ENCODE peak calls at places on chromosomes 7 and 10, in four cellular contexts. H is nephron progenitor cell, B is HFFc6, X is HepG2. V is an unnamed sample.

GRCh38 chr10:80487422-80487785 is 33.3 kb downstream of the TSPAN14 start:
- DNase-seq in B (no peak), H (no peak), X (no peak), V (no peak)

GRCh38 chr10:74213571-74214162 is 62.6 kb downstream of the ADK start:
- DNase-seq in B (peak; percentile 26), X (peak; percentile 48), H (no peak), V (peak; percentile 63)

GRCh38 chr7:17646181-17646956 is 293.9 kb downstream of the SNX13 start:
- DNase-seq in X (no peak), B (peak; percentile 24), H (no peak), V (peak; percentile 26)

GRCh38 chr10:51074238-51075028 is at the start of gene PRKG1:
- DNase-seq in X (peak; percentile 5), H (peak; percentile 86), B (peak; percentile 82), V (peak; percentile 45)

GRCh38 chr7:133051066-133051465 is 30.8 kb downstream of the CHCHD3 start:
- DNase-seq in H (no peak), B (no peak), X (no peak), V (no peak)

GRCh38 chr7:44385384-44386138 is 60.2 kb upstream of the CAMK2B start:
- DNase-seq in H (no peak), B (no peak), X (no peak), V (no peak)

GRCh38 chr7:66276363-66276762 is 71.2 kb downstream of the TPST1 start:
- DNase-seq in X (no peak), H (no peak), B (no peak), V (no peak)

GRCh38 chr7:122199171-122199570 is 55.1 kb upstream of the AASS start:
- DNase-seq in B (peak; percentile 22), H (no peak), X (no peak), V (no peak)

GRCh38 chr10:98172073-98172472 is 37.6 kb downstream of the R3HCC1L start:
- DNase-seq in H (no peak), X (no peak), B (no peak), V (no peak)

GRCh38 chr10:98168766-98169165 is 34.3 kb downstream of the R3HCC1L start:
- DNase-seq in H (no peak), B (no peak), X (no peak), V (no peak)

GRCh38 chr10:98172495-98172894 is 38.0 kb downstream of the R3HCC1L start:
- DNase-seq in B (no peak), X (no peak), H (no peak), V (no peak)

GRCh38 chr10:98169379-98169778 is 34.9 kb downstream of the R3HCC1L start:
- DNase-seq in B (no peak), H (no peak), X (no peak), V (no peak)

DNA sequence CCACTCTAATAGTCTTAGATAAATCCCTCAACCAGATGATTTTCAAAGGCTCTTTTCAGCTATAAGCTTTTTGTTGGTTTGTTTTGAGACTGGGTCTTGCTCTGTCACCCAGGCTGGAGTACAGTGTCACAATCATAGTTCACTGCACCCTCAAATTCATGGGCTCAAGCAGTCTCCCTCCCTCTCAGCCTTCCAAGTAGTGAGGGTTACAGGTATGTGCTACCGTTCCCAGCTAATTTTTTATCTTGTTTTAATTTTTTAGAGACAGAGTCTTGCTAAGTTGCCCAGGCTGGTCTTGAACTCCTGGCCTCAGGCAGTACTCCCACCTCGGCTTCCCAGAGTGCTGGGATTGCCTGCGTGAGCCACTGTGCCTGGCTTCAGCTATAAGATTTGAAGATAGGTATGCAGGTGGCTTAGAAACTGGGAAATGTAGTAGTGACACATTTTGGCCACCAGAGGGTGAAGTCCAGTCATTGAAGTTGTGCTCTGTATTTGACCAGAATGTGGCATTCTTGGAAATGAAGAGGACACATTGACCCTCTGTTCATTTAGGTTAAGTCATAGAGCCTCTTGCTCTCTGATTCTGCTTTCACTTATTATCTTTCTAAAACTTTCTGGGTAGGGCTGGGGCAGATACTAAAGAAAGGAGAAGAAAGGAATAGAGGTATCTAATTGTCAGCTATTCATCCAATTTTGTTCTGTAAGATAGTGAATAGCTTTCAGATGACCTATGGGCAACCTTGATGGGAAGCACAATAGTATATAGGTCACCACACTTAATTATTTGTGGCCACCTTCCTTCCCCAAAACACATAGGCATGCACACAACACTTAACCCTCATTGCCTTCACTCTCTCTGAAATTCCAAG is 36.0 kb downstream of the R3HCC1L start:
- DNase-seq in B (peak; percentile 19), X (peak; percentile 54), H (peak; percentile 49), V (peak; percentile 58)
- TF ChIP-seq CTCF in B (peak; percentile 91), X (peak; percentile 83), H (peak; percentile 79), V (peak; percentile 79)

DNA sequence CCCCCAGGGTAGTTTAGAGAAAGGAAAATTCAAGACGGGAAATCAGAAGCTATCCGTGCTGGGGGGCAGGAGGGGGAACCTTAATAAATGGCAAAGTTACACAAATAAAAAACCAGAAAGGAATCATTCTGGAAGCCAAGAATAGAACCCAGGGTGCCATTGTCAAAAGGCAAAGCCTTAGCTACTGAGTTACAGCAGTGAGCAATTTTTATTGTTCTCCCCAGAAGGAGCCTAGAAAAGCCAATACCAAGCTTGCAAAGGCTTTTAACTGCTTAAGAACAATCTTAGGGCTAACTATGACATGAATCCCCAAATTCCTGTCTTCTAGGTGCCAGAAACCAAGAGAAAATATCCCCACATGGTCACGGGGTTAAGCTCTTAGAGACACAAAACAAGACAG is 482.7 kb downstream of the CCSER2 start:
- DNase-seq in H (no peak), B (no peak), X (no peak), V (no peak)
- TF ChIP-seq CTCF in H (no peak), B (no peak), X (no peak), V (no peak)

GRCh38 chr10:132001238-132001977 is 19.7 kb upstream of the BNIP3 start:
- DNase-seq in B (no peak), H (no peak), X (peak; percentile 29), V (no peak)
- TF ChIP-seq CTCF in B (no peak), H (no peak), X (peak; percentile 56), V (no peak)

DNA sequence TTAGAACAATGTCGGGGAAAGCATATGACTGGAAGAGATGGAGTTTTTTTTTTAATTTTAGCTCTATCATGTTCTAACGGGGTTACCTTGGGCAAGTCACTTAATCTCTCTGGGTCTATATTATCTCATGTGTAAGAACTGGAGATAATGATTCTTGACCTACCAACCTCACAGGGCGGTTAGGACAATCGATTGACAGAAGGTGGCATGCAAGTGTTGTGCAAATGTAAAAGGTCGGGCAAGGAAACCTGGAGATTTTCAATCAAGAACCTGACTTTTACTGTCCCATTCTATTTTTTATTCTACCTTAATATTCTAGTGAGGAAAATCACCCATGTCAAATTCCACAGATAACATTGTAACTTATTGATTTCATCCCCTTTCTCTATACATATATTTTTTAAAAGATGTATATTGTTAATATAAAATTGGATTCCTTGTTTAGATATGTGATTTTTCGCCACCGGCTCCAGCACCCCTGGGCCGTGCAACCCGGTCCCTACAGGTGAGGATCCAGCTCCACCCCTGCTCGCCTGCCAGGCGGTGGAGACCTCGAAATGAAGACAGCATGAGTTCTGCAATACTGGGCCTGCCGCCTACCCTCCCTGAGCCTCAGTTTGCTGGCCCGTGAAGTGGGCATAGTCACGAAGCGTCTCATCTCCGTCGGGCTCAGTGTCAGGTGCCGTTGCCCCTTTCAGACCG is 497.6 kb upstream of the PHF14 start:
- DNase-seq in B (no peak), X (no peak), H (no peak), V (no peak)
- TF ChIP-seq CTCF in B (no peak), X (no peak), H (no peak), V (no peak)

DNA sequence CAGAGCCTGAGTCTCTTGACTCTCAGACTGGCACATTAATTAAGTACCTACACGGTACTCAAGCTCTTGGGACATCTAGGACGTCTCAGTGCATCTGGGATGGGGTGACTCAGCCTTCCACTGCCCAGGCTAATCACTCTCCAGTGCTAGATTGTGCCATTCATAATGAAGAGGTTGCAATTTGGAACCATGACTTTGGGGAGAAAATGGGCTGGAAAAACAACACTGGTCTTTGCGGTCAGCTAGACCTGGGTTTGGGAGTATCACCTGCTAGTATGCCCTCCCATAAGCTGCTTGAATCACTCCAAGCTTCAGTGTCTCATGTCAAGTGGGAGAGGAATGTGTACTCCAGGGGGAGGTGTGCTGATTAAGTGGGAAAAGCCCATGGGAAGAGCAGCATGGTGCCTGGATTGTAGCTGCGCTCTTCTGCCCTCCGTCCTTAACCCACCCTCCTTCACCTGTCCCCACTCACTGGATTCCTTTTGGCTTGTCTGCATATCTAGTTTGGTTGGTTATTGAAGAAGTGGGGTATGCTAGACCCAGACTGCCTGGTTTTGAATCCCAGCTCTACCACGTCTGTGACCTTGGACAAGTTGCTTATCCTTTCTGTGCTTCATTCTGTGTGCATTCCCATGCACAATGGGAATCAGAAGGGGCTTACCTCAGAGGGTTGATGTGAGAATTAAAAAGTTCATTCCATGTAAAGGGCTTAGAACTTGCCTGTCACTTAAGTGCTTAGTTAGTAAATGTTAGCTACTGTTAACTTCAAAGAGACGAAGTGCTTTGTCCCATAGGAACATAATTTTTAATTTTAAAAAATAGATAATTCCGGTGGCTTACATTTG is 3.8 kb downstream of the NFE2L3 start:
- DNase-seq in X (peak; percentile 39), H (no peak), B (peak; percentile 53), V (no peak)
- TF ChIP-seq CTCF in X (no peak), H (no peak), B (peak; percentile 21), V (no peak)

V was measured in RWPE1.